ENCODE peak calls at places on chromosomes 16 and 17, in four cellular contexts. One of them, this sample, is unnamed.

GRCh38 chr16:4660454-4661007 is 32.8 kb upstream of the NUDT16L1 start:
- DNase-seq in WTC11: no peak
- DNase-seq in K562: no peak
- DNase-seq in H1: no peak
- DNase-seq in this sample: no peak

GRCh38 chr16:74740795-74741304 is 33.8 kb downstream of the FA2H start:
- DNase-seq in WTC11: no peak
- DNase-seq in K562: no peak
- DNase-seq in H1: no peak
- DNase-seq in this sample: no peak

GRCh38 chr17:44673893-44674292 is 15.7 kb downstream of the CCDC43 start:
- DNase-seq in WTC11: no peak
- DNase-seq in K562: no peak
- DNase-seq in H1: no peak
- DNase-seq in this sample: no peak

GRCh38 chr17:38532451-38532850 is 73.3 kb downstream of the SRCIN1 start:
- DNase-seq in WTC11: no peak
- DNase-seq in K562: no peak
- DNase-seq in H1: no peak
- DNase-seq in this sample: no peak

GRCh38 chr17:77693301-77693700 is 265.2 kb upstream of the TNRC6C start:
- DNase-seq in WTC11: no peak
- DNase-seq in K562: no peak
- DNase-seq in H1: no peak
- DNase-seq in this sample: no peak

GRCh38 chr17:77634710-77635109 is 323.8 kb upstream of the TNRC6C start:
- DNase-seq in WTC11: no peak
- DNase-seq in K562: no peak
- DNase-seq in H1: no peak
- DNase-seq in this sample: no peak

GRCh38 chr16:57525761-57526160 is 10.6 kb downstream of the CCDC102A start:
- DNase-seq in WTC11: no peak
- DNase-seq in K562: no peak
- DNase-seq in H1: no peak
- DNase-seq in this sample: no peak

GRCh38 chr17:82636626-82637598 is 11.3 kb downstream of the WDR45B start:
- DNase-seq in WTC11: no peak
- DNase-seq in K562: no peak
- DNase-seq in H1: no peak
- DNase-seq in this sample: no peak

GRCh38 chr17:42456223-42457106 is 2.2 kb upstream of the ATP6V0A1 start:
- DNase-seq in WTC11: no peak
- DNase-seq in K562: peak
- DNase-seq in H1: no peak
- DNase-seq in this sample: no peak
- TF ChIP-seq SP1 in WTC11: no peak
- TF ChIP-seq SP1 in K562: no peak
- TF ChIP-seq SP1 in H1: no peak
- TF ChIP-seq SP1 in this sample: no peak

DNA sequence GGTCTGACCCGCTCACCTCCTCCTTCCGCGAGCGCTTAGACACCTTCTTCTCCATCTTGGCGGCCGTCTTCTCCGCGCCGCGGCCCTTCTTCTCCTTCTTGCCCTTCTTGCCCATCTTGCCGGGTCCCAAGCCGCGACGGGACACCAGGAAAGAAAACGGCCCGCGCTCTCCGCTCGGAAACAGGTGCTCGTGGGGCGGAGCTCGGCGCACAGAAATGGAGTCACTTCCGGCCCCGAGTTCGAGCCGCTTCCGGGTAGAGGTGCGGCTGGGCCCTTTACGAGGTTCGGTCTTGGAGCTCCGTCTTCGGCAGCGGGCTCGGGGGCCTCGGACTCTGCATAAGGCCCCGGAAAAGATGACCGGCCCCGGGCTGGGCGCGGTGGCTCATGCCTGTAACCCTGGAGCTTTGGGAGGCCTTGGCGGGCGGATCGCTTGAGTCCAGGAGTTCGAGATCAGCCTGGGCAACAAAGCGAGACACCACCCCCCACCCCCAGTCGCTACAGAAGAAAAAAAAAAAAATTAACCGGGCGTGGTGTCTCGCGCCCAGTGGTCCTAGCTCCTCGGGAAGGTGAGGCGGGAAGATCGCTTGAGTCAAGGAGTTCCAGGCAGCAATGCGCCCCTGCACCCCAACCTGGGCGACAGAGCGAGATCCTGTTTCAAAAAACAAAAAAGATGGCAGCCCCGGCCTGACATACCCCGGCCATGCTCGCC is at the start of gene KLHDC4:
- DNase-seq in WTC11: peak
- DNase-seq in K562: peak
- DNase-seq in H1: peak
- DNase-seq in this sample: peak
- TF ChIP-seq SP1 in WTC11: peak
- TF ChIP-seq SP1 in K562: peak
- TF ChIP-seq SP1 in H1: no peak
- TF ChIP-seq SP1 in this sample: no peak

DNA sequence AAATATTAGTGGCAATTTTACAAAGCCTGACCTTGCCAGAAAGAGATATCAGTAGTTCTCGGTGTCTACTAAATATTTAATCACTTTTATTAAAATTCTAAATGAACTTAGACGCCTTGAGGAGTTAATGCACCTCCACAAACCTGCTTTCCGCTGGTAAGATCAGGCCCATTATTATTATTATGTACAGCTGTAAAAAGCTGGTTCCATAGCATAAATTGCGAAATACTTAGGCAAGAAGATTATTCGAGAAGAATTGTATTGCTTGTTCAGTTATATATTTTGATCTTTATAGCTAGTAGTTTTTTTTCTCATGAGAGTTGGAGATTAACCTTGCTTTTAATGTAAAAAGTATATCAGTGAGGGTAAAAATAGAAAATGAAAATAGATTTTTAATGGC is 250.5 kb upstream of the TBX2 start:
- DNase-seq in WTC11: no peak
- DNase-seq in K562: no peak
- DNase-seq in H1: no peak
- DNase-seq in this sample: no peak
- TF ChIP-seq SP1 in WTC11: no peak
- TF ChIP-seq SP1 in K562: no peak
- TF ChIP-seq SP1 in H1: no peak
- TF ChIP-seq SP1 in this sample: no peak

DNA sequence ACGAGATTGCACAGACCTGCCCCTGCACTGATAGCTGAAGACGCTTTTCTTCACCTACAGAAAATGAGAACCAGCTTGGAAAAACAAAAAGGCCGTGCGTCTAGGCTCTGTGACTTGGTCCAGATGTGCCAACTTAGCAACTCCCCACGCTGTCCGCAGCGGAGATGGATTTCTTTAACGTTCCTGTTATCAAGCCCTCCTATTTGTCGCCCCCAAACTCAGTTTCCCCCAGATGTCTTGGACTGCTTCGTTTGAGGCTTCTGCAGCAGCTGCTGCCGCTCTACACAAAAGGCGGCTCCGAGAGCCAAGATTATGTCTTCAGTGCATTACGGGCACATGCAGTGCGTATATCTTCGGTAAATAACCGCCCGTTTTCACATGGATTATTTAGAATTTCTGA is 240.5 kb upstream of the ZFHX3 start:
- DNase-seq in WTC11: no peak
- DNase-seq in K562: no peak
- DNase-seq in H1: no peak
- DNase-seq in this sample: no peak
- TF ChIP-seq SP1 in WTC11: no peak
- TF ChIP-seq SP1 in K562: no peak
- TF ChIP-seq SP1 in H1: no peak
- TF ChIP-seq SP1 in this sample: no peak

GRCh38 chr17:59110973-59111372 is 4.3 kb upstream of the TRIM37 start:
- DNase-seq in WTC11: no peak
- DNase-seq in K562: no peak
- DNase-seq in H1: no peak
- DNase-seq in this sample: no peak

GRCh38 chr17:59105852-59106462 is 723 bp downstream of the TRIM37 start:
- DNase-seq in WTC11: no peak
- DNase-seq in K562: no peak
- DNase-seq in H1: no peak
- DNase-seq in this sample: peak

GRCh38 chr17:59108400-59109102 is 1.9 kb upstream of the TRIM37 start:
- DNase-seq in WTC11: no peak
- DNase-seq in K562: no peak
- DNase-seq in H1: no peak
- DNase-seq in this sample: no peak

GRCh38 chr17:59106463-59107305 is at the start of gene TRIM37:
- DNase-seq in WTC11: peak
- DNase-seq in K562: peak
- DNase-seq in H1: peak
- DNase-seq in this sample: peak

DNA sequence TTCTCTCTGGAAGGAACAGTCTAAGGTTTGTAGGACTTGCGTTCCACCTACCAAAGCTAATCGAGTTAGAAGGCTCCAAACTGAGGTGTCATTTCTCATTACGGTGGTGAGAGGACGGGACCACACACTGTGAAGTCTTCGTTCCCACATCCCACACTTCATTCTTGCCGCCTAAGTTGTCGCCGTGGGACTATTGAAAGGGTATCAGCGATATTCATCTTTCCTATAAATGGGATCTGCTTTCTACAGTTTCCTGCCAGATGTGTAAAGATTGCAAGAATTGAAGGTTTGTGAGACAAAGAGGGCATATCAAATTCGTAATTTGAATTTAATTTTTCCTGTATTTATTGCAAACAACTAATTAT is 608 bp upstream of the TRIM37 start:
- DNase-seq in WTC11: no peak
- DNase-seq in K562: no peak
- DNase-seq in H1: no peak
- DNase-seq in this sample: no peak
- TF ChIP-seq SP1 in WTC11: no peak
- TF ChIP-seq SP1 in K562: no peak
- TF ChIP-seq SP1 in H1: no peak
- TF ChIP-seq SP1 in this sample: no peak